ENCODE peak calls at places on chromosomes 16 and 17, in seven cellular contexts. O, Y, E, W, A, Q and Z are unnamed samples.

GRCh38 chr16:88353691-88354090 is 29.1 kb upstream of the ZNF469 start:
- DNase-seq in W (no peak), A (no peak), Q (no peak), O (no peak), Y (no peak), E (peak; percentile 86), Z (no peak)

GRCh38 chr16:14168146-14168545 is 97.0 kb downstream of the MRTFB start:
- DNase-seq in A (no peak), W (no peak), Y (no peak), E (no peak), Q (no peak), O (no peak), Z (peak; percentile 6)

GRCh38 chr16:66547101-66547989 is 2.6 kb downstream of the TK2 start:
- DNase-seq in Q (no peak), A (no peak), O (no peak), Y (no peak), E (no peak), W (no peak), Z (no peak)

GRCh38 chr17:40605301-40605700 is 40.0 kb upstream of the CCR7 start:
- DNase-seq in W (no peak), Q (no peak), A (no peak), O (no peak), Y (no peak), E (no peak), Z (no peak)

GRCh38 chr17:49748791-49749190 is 15.1 kb downstream of the FAM117A start:
- DNase-seq in W (no peak), A (no peak), O (no peak), E (no peak), Q (no peak), Y (no peak), Z (no peak)

GRCh38 chr17:81027591-81028505 is 7.1 kb upstream of the BAIAP2 start:
- DNase-seq in A (no peak), Q (no peak), O (no peak), E (peak; percentile 68), Y (no peak), W (no peak), Z (no peak)

GRCh38 chr17:73278465-73279453 is 17.1 kb upstream of the CPSF4L start:
- DNase-seq in Y (no peak), O (no peak), W (peak; percentile 84), Q (no peak), A (no peak), E (peak; percentile 46), Z (no peak)

GRCh38 chr17:795276-795675 is 13.1 kb downstream of the MRM3 start:
- DNase-seq in O (no peak), W (no peak), Q (no peak), Y (no peak), A (no peak), E (no peak), Z (no peak)

GRCh38 chr17:64006361-64007088 is 8.4 kb downstream of the PRR29 start:
- DNase-seq in E (peak; percentile 93), W (peak; percentile 14), O (no peak), A (no peak), Y (no peak), Q (no peak), Z (no peak)

GRCh38 chr16:67150833-67151396 is at the start of gene B3GNT9:
- DNase-seq in Q (no peak), O (no peak), Y (no peak), W (peak; percentile 83), A (no peak), E (peak; percentile 100), Z (no peak)

GRCh38 chr17:82559779-82560642 is 40.5 kb downstream of the FOXK2 start:
- DNase-seq in O (no peak), A (no peak), Y (no peak), Q (no peak), E (peak; percentile 52), W (no peak), Z (no peak)

GRCh38 chr16:15788846-15789239 is 68.0 kb downstream of the MYH11 start:
- DNase-seq in A (no peak), E (no peak), Q (no peak), W (no peak), Y (no peak), O (no peak), Z (no peak)

GRCh38 chr16:49621240-49622083 is 234.4 kb downstream of the ZNF423 start:
- DNase-seq in Y (no peak), O (no peak), E (no peak), W (no peak), A (no peak), Q (no peak), Z (no peak)

GRCh38 chr16:86228713-86229112 is 281.6 kb upstream of the FOXF1 start:
- DNase-seq in W (no peak), O (no peak), A (no peak), E (no peak), Q (no peak), Y (no peak), Z (no peak)

GRCh38 chr17:78105101-78105500 is 23.5 kb downstream of the TMC6 start:
- DNase-seq in Y (no peak), Q (no peak), A (no peak), W (no peak), O (no peak), E (peak; percentile 66), Z (no peak)

GRCh38 chr17:72940511-72940910 is 152.0 kb downstream of the SLC39A11 start:
- DNase-seq in E (no peak), W (no peak), Q (no peak), O (no peak), Y (no peak), A (no peak), Z (no peak)

GRCh38 chr17:48453447-48453846 is 23.4 kb upstream of the SKAP1 start:
- DNase-seq in Y (no peak), O (no peak), A (no peak), W (no peak), Q (no peak), E (no peak), Z (no peak)

GRCh38 chr17:44065668-44066203 is 735 bp downstream of the LSM12 start:
- DNase-seq in W (no peak), A (no peak), E (peak; percentile 85), Y (no peak), O (no peak), Q (no peak), Z (no peak)

GRCh38 chr17:74454197-74455024 is 12.0 kb upstream of the CD300A start:
- DNase-seq in Q (peak; percentile 55), A (peak; percentile 74), Y (peak; percentile 66), W (no peak), E (peak; percentile 99), O (no peak), Z (no peak)

GRCh38 chr17:38746893-38747384 is 1.2 kb downstream of the PCGF2 start:
- DNase-seq in W (no peak), Y (no peak), E (peak; percentile 85), A (no peak), Q (no peak), O (no peak), Z (no peak)

GRCh38 chr17:27762527-27763305 is 37.6 kb downstream of the NOS2 start:
- DNase-seq in E (no peak), O (no peak), A (no peak), W (peak; percentile 26), Y (no peak), Q (no peak), Z (no peak)

GRCh38 chr16:3745751-3746355 is 28.5 kb upstream of the TRAP1 start:
- DNase-seq in Y (no peak), Q (no peak), A (no peak), E (peak; percentile 35), W (no peak), O (no peak), Z (peak; percentile 84)

GRCh38 chr16:89314858-89315257 is 97.4 kb downstream of the ZNF778 start:
- DNase-seq in O (no peak), Q (no peak), W (no peak), Y (no peak), A (no peak), E (peak; percentile 63), Z (no peak)

GRCh38 chr16:24858219-24859041 is 12.7 kb downstream of the SLC5A11 start:
- DNase-seq in A (no peak), O (no peak), Y (no peak), Q (no peak), W (peak; percentile 65), E (peak; percentile 88), Z (peak; percentile 32)
- TF ChIP-seq CTCF in A (no peak), O (no peak), Y (no peak), Q (no peak), W (no peak), E (no peak), Z (no peak)

GRCh38 chr17:21463779-21464407 is 87.7 kb downstream of the KCNJ12 start:
- DNase-seq in W (peak; percentile 22), Q (no peak), A (no peak), O (no peak), E (peak; percentile 73), Y (no peak), Z (no peak)
- H3K4me3 ChIP-seq in W (peak overlapping the region; percentile 13), Q (no peak overlapping the region), A (peak overlapping the region; percentile 46), O (no peak overlapping the region), E (no peak overlapping the region), Y (no peak overlapping the region), Z (no peak overlapping the region)

GRCh38 chr17:4033751-4034251 is 69.6 kb upstream of the ATP2A3 start:
- DNase-seq in O (no peak), Y (no peak), Q (no peak), A (no peak), E (no peak), W (no peak), Z (no peak)

GRCh38 chr17:4028436-4028835 is 64.2 kb upstream of the ATP2A3 start:
- DNase-seq in W (no peak), O (no peak), Y (no peak), Q (no peak), E (no peak), A (no peak), Z (no peak)

GRCh38 chr17:4035081-4035680 is 70.9 kb upstream of the ATP2A3 start:
- DNase-seq in W (no peak), A (no peak), Y (no peak), O (no peak), Q (no peak), E (no peak), Z (no peak)

GRCh38 chr17:4032245-4032644 is 68.0 kb upstream of the ATP2A3 start:
- DNase-seq in W (no peak), E (no peak), A (no peak), Q (no peak), O (no peak), Y (no peak), Z (no peak)

DNA sequence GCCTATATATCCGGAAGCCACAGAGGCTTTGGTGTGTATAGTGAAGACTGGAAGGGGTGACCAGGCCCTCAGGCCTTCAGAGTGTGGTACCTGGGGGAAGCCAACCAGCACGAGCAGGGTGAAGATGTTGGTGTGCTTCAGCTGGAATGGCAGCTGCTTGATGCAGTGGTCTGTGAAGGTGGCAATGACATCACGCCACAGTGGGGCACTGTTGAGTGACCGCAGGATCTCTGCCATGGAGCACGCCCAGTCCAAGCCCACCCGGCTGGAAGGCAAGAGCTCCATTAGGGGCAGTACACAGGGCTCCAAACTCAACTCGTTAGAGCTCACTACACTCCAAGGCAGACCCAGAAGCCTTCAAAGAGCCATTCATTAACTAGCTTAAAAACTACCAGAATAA is 68.5 kb upstream of the ATP2A3 start:
- DNase-seq in Y (no peak), Q (no peak), E (no peak), A (no peak), W (no peak), O (no peak), Z (no peak)
- TF ChIP-seq CTCF in Y (no peak), Q (no peak), E (no peak), A (no peak), W (no peak), O (no peak), Z (no peak)

DNA sequence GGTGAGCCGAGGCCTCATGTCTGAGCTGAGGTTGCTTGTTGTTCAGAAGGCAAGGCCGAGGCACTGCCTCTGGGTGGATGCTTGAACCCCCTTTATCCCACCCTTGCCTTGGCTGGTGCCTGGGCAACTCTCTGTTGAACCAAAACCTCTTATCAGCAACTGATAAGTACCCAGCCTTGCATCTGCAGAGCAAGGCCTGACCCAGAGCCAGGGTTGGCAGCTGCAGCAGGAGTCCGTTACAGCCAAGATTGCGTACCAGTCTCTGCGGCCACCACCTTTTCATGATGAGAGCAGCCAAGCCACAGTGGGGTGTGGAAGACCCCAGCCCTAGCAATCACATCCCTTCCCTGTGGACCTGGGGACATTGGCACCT is 118.3 kb downstream of the RAB11FIP4 start:
- DNase-seq in Q (no peak), O (no peak), W (peak; percentile 51), A (no peak), E (peak; percentile 14), Y (no peak), Z (no peak)
- H3K4me3 ChIP-seq in Q (no peak overlapping the region), O (no peak overlapping the region), W (no peak overlapping the region), A (peak overlapping the region; percentile 43), E (no peak overlapping the region), Y (no peak overlapping the region), Z (no peak overlapping the region)